ENCODE peak calls at places on chromosomes 2 and 18, in eight cellular contexts. L, J, M, E, C, I, A and F are unnamed samples.
A peak's percentile ranks its signal among the peaks of the same experiment; 100 is the strongest.

GRCh38 chr2:231917280-231918088 is 8.7 kb downstream of the NPPC start:
- DNase-seq in L (no peak), J (no peak), M (no peak), E (no peak), C (no peak), I (no peak), A (no peak), F (no peak)

GRCh38 chr2:47007221-47007825 is 91.7 kb upstream of the MCFD2 start:
- DNase-seq in L (no peak), J (peak; percentile 43), M (no peak), E (no peak), C (no peak), I (no peak), A (no peak), F (no peak)

GRCh38 chr18:46649071-46649862 is 7.8 kb downstream of the LOXHD1 start:
- DNase-seq in L (no peak), J (no peak), M (no peak), E (no peak), C (peak; percentile 18), I (no peak), A (no peak), F (no peak)

GRCh38 chr2:6358985-6359384 is 506.7 kb downstream of the CMPK2 start:
- DNase-seq in L (no peak), J (no peak), M (no peak), E (no peak), C (no peak), I (no peak), A (no peak), F (no peak)

GRCh38 chr2:178008636-178009289 is 63.8 kb downstream of the PDE11A start:
- DNase-seq in L (peak; percentile 93), J (peak; percentile 97), M (peak; percentile 57), E (no peak), C (peak; percentile 30), I (peak; percentile 34), A (no peak), F (no peak)

GRCh38 chr2:149733936-149734685 is 146.5 kb upstream of the MMADHC start:
- DNase-seq in L (no peak), J (no peak), M (peak; percentile 43), E (no peak), C (peak; percentile 44), I (no peak), A (no peak), F (no peak)

GRCh38 chr2:38070438-38070837 is 5.5 kb downstream of the CYP1B1 start:
- DNase-seq in L (no peak), J (no peak), M (no peak), E (no peak), C (no peak), I (no peak), A (no peak), F (no peak)

GRCh38 chr2:222424281-222424728 is at the start of gene SGPP2:
- DNase-seq in L (no peak), J (no peak), M (no peak), E (no peak), C (no peak), I (peak; percentile 75), A (no peak), F (peak; percentile 18)

GRCh38 chr2:120994301-120994700 is 258.6 kb downstream of the GLI2 start:
- DNase-seq in L (no peak), J (no peak), M (no peak), E (peak; percentile 32), C (no peak), I (no peak), A (no peak), F (peak; percentile 3)

GRCh38 chr2:107412981-107413380 is 413.7 kb upstream of the RGPD4 start:
- DNase-seq in L (no peak), J (no peak), M (peak; percentile 26), E (no peak), C (peak; percentile 82), I (no peak), A (no peak), F (no peak)

GRCh38 chr18:77006305-77007175 is 126.0 kb downstream of the MBP start:
- DNase-seq in L (no peak), J (no peak), M (no peak), E (no peak), C (no peak), I (no peak), A (no peak), F (no peak)

GRCh38 chr2:122072666-122073065 is 317.2 kb downstream of the TSN start:
- DNase-seq in L (no peak), J (no peak), M (peak; percentile 34), E (no peak), C (peak; percentile 5), I (no peak), A (no peak), F (no peak)

GRCh38 chr2:45153126-45153525 is 143.9 kb upstream of the SIX2 start:
- DNase-seq in L (no peak), J (no peak), M (no peak), E (no peak), C (no peak), I (no peak), A (no peak), F (no peak)

GRCh38 chr2:71277536-71278103 is 50.7 kb upstream of the PAIP2B start:
- DNase-seq in L (no peak), J (peak; percentile 40), M (peak; percentile 20), E (no peak), C (peak; percentile 1), I (peak; percentile 27), A (peak; percentile 3), F (peak; percentile 24)

GRCh38 chr2:136765736-136766323 is 485 bp downstream of the THSD7B start:
- DNase-seq in L (no peak), J (peak; percentile 5), M (no peak), E (no peak), C (no peak), I (no peak), A (peak; percentile 4), F (no peak)

GRCh38 chr2:118050386-118050785 is 36.5 kb upstream of the CCDC93 start:
- DNase-seq in L (no peak), J (no peak), M (peak; percentile 44), E (no peak), C (no peak), I (no peak), A (no peak), F (no peak)

GRCh38 chr2:238119756-238120462 is 18.6 kb upstream of the KLHL30 start:
- DNase-seq in L (no peak), J (no peak), M (no peak), E (no peak), C (no peak), I (no peak), A (no peak), F (no peak)

GRCh38 chr2:111226797-111227700 is 106.3 kb downstream of the BCL2L11 start:
- DNase-seq in L (no peak), J (no peak), M (peak; percentile 91), E (no peak), C (peak; percentile 56), I (no peak), A (no peak), F (no peak)

GRCh38 chr2:179536185-179536584 is 271.6 kb upstream of the SESTD1 start:
- DNase-seq in L (no peak), J (no peak), M (peak; percentile 13), E (no peak), C (peak; percentile 38), I (no peak), A (no peak), F (no peak)

GRCh38 chr18:57084331-57085298 is 62.3 kb upstream of the BOD1L2 start:
- DNase-seq in L (no peak), J (no peak), M (no peak), E (no peak), C (no peak), I (no peak), A (peak; percentile 67), F (no peak)